ENCODE peak calls at places on chromosomes 7 and 10, in six cellular contexts. S is AG09309; O is CD4-positive, alpha-beta T cell; U is WTC11; K is GM10248; M is fibroblast of pulmonary artery. L is an unnamed sample.

GRCh38 chr7:134155220-134155619 is 28.1 kb downstream of the LRGUK start:
- DNase-seq in K (no peak), O (no peak), U (no peak), M (no peak), S (no peak), L (no peak)

GRCh38 chr10:8392216-8392615 is 337.7 kb downstream of the GATA3 start:
- DNase-seq in U (no peak), K (no peak), M (peak; percentile 52), O (no peak), S (peak; percentile 66), L (no peak)

GRCh38 chr10:119375574-119376265 is 166.8 kb downstream of the RGS10 start:
- DNase-seq in S (no peak), K (no peak), O (no peak), U (no peak), M (no peak), L (no peak)

GRCh38 chr10:132468651-132469050 is 68.9 kb upstream of the INPP5A start:
- DNase-seq in O (no peak), K (no peak), S (no peak), U (no peak), M (no peak), L (no peak)

GRCh38 chr7:18361756-18362155 is 133.8 kb upstream of the HDAC9 start:
- DNase-seq in O (no peak), M (peak; percentile 38), S (no peak), U (peak; percentile 68), K (no peak), L (no peak)

GRCh38 chr7:113912881-113913280 is 5.9 kb downstream of the PPP1R3A start:
- DNase-seq in O (no peak), M (no peak), U (no peak), S (no peak), K (no peak), L (no peak)

GRCh38 chr10:97713828-97714400 is 384 bp downstream of the MARVELD1 start:
- DNase-seq in U (peak; percentile 67), M (peak; percentile 73), O (peak; percentile 34), S (no peak), K (peak; percentile 80), L (no peak)

GRCh38 chr10:88920198-88920597 is 32.4 kb downstream of the ACTA2 start:
- DNase-seq in K (no peak), M (peak; percentile 60), S (no peak), U (no peak), O (no peak), L (no peak)

GRCh38 chr7:138865843-138866242 is 67.8 kb upstream of the ATP6V0A4 start:
- DNase-seq in O (peak; percentile 34), S (no peak), K (peak; percentile 51), M (peak; percentile 16), U (peak; percentile 24), L (no peak)

GRCh38 chr7:77349141-77349540 is 67.0 kb downstream of the GSAP start:
- DNase-seq in K (no peak), U (no peak), S (no peak), M (peak; percentile 60), O (no peak), L (no peak)

GRCh38 chr10:13158401-13158800 is 3.0 kb upstream of the MCM10 start:
- DNase-seq in U (no peak), S (no peak), M (no peak), O (no peak), K (no peak), L (no peak)

GRCh38 chr10:102492344-102492939 is 10.1 kb downstream of the ACTR1A start:
- DNase-seq in M (no peak), U (no peak), S (no peak), K (no peak), O (no peak), L (no peak)

GRCh38 chr10:104327745-104328635 is 10.3 kb downstream of the ITPRIP start:
- DNase-seq in M (peak; percentile 87), S (peak; percentile 51), U (no peak), K (no peak), O (no peak), L (no peak)

GRCh38 chr10:28862218-28862617 is 184.9 kb downstream of the BAMBI start:
- DNase-seq in S (no peak), O (no peak), M (no peak), K (no peak), U (no peak), L (no peak)

GRCh38 chr7:24354456-24354855 is 70.5 kb downstream of the NPY start:
- DNase-seq in M (no peak), S (no peak), O (no peak), K (no peak), U (no peak), L (no peak)

GRCh38 chr7:109343662-109344061 is 774.0 kb downstream of the DNAJB9 start:
- DNase-seq in K (no peak), M (peak; percentile 15), S (no peak), U (no peak), O (no peak), L (no peak)

GRCh38 chr7:7247658-7248057 is 65.3 kb downstream of the C1GALT1 start:
- DNase-seq in M (no peak), U (no peak), O (no peak), K (no peak), S (no peak), L (no peak)

GRCh38 chr10:131621784-131622624 is 278.8 kb upstream of the PPP2R2D start:
- DNase-seq in O (no peak), U (no peak), M (no peak), S (no peak), K (no peak), L (no peak)

GRCh38 chr7:100220833-100221718 is 1.3 kb downstream of the PVRIG start:
- DNase-seq in O (peak; percentile 72), U (no peak), K (peak; percentile 81), M (no peak), S (no peak), L (no peak)

GRCh38 chr7:50821457-50821977 is 38.8 kb upstream of the GRB10 start:
- DNase-seq in O (no peak), K (no peak), U (no peak), S (no peak), M (peak; percentile 52), L (no peak)

GRCh38 chr7:69723663-69724062 is 125.4 kb downstream of the AUTS2 start:
- DNase-seq in M (no peak), S (no peak), O (no peak), U (no peak), K (no peak), L (no peak)
- TF ChIP-seq CTCF in M (no peak), S (no peak), O (no peak), U (no peak), K (no peak), L (no peak)

GRCh38 chr7:2522780-2523433 is 3.3 kb downstream of the LFNG start:
- DNase-seq in U (no peak), M (peak; percentile 79), S (no peak), O (no peak), K (no peak), L (no peak)
- TF ChIP-seq CTCF in U (no peak), M (no peak), S (no peak), O (no peak), K (no peak), L (no peak)

DNA sequence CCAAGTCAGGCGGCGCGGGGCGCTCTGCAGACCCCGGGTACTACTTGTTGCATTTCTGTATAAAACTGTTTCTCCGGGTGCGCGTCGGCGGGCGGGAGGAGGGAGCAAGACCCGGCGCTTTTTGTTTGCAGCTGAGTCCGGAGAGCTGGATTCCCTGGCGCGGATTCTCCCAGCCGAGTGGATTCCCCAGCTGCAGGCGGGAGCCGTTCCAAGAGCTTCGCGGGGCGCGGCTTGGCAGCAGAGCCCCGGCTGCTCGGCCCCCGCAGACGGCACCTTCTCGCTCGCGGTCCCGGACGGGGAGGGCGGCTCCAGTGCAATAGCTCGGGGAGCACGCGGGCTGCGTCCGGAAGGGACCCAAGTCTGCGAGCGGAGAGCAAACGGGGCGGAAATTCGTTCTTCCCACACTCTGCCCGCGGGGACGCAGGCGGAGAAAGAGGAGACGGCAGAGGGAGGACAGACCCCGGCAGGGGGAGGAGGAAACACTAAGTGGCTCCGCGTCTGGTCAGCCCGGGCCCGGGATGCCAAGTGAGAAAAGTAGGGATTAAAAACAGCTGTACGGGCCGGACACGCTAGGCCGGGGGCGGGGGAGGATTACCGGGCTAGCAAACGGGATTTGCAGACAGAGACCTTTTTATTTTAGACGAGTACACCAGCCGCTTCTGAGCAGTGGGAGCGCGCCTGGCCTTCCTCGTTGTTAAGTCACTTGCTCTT is at the start of gene TRIL:
- DNase-seq in U (peak; percentile 74), S (no peak), M (peak; percentile 81), K (peak; percentile 16), O (no peak), L (peak; percentile 44)
- TF ChIP-seq CTCF in U (no peak), S (no peak), M (no peak), K (no peak), O (no peak), L (no peak)

DNA sequence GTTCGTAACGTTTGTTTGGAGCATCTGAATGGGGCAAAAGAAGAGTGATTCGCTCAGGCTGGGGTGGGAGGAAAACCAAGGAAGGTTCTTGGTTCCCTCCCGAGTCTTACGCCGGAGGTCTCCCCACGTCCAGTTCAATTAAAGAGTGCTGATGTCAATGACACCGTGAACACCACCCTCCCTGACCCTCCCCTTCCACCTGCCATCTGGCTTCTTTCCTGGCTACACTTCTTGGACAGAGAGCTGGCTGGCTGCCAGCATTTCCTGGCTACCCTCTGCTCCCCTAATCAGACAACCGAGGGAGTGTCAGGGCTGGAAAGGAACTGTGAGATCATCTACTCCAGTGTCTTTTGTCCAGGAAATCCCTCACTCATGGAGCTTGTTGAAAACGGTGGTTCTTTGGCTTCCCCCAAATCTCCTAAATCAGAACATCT is 24.1 kb upstream of the FFAR4 start:
- DNase-seq in O (no peak), S (no peak), U (no peak), M (peak; percentile 61), K (no peak), L (no peak)
- TF ChIP-seq CTCF in O (peak; percentile 7), S (no peak), U (no peak), M (no peak), K (no peak), L (no peak)

DNA sequence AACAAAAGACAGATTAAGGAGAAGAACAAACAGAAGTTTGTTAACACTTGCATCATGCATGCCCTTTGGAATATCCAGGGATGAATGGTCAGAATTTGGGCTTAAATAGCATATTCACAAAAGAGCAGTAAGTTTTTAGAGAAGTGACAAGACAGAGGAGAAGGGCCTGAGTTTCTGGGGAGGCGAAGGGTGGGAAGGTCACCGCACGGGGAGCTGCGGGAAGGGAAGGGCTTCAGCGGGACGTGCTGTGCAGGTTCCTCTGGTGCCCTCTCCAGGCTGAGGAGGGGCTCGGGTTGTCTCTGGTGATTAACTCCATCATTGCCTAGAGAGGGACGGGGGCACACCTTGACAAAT is 10.4 kb upstream of the ZNF22 start:
- DNase-seq in O (no peak), S (no peak), M (no peak), U (peak; percentile 62), K (no peak), L (no peak)
- TF ChIP-seq CTCF in O (no peak), S (no peak), M (peak; percentile 19), U (no peak), K (peak; percentile 28), L (no peak)

DNA sequence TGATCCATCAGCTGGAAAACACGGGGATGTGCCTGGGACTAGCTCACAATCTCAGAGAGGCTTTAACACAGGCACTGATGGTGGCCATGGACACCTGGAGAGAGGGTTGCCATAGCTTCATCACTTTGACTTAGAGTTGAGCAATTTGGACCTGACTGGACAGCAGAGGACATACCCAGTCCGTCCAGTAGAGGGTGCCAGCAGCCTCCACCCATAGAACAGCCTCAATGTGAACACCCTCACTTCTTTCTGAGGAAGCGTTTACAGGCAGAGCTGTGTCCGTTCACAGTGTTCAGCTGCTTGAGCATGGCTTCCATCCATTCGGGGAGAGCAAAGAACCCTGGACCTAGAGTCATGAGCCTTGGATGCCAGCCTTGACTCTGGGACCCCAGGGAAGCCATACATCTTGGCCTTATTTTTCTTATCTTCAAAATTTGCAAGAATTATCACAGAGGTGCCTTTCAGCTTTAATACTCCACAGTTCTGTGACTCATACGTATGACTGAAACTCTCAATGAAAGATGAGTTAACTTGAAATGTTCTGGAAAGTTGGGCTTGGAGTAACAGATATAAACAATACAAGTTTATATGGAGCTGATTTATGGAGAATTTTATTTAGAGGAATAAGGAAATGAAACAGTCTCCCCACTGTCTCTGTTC is 302.9 kb upstream of the PODXL start:
- DNase-seq in K (peak; percentile 70), U (peak; percentile 83), S (peak; percentile 42), M (peak; percentile 78), O (no peak), L (peak; percentile 35)
- TF ChIP-seq CTCF in K (peak; percentile 76), U (peak; percentile 79), S (peak; percentile 97), M (peak; percentile 99), O (peak; percentile 68), L (peak; percentile 44)

L was measured in omental fat pad.